ENCODE peak calls at places on chromosomes 6 and 20, in eight cellular contexts. L is GM23248, Y is SJSA1, D is keratinocyte, X is sigmoid colon, H is IMR-90, C is coronary artery, P is WERI-Rb-1. W is an unnamed sample.

GRCh38 chr6:169425628-169426370 is 172.2 kb upstream of the THBS2 start:
- DNase-seq in P (no peak), L (no peak), H (no peak), C (no peak), D (no peak), Y (no peak), X (no peak), W (no peak)

GRCh38 chr20:51484141-51484815 is 58.2 kb downstream of the NFATC2 start:
- DNase-seq in H (no peak), Y (no peak), D (no peak), L (peak; percentile 36), C (no peak), P (no peak), X (no peak), W (no peak)

GRCh38 chr6:36098920-36099647 is 31.2 kb upstream of the MAPK13 start:
- DNase-seq in Y (no peak), D (no peak), L (no peak), P (peak; percentile 78), C (no peak), H (peak; percentile 20), X (no peak), W (no peak)

GRCh38 chr6:42532038-42532669 is 31.7 kb upstream of the UBR2 start:
- DNase-seq in C (no peak), D (peak; percentile 13), P (peak; percentile 63), L (peak; percentile 83), Y (peak; percentile 62), X (no peak), H (peak; percentile 73), W (peak; percentile 14)

GRCh38 chr20:10490706-10491105 is 55.6 kb downstream of the SLX4IP start:
- DNase-seq in Y (no peak), D (no peak), L (no peak), X (no peak), P (no peak), H (peak; percentile 21), C (no peak), W (no peak)

GRCh38 chr6:69780585-69781178 is 16.1 kb downstream of the LMBRD1 start:
- DNase-seq in P (no peak), X (no peak), Y (no peak), D (no peak), L (peak; percentile 9), C (no peak), H (no peak), W (no peak)

GRCh38 chr6:11206576-11206975 is 25.9 kb downstream of the NEDD9 start:
- DNase-seq in C (no peak), Y (no peak), P (no peak), H (no peak), X (no peak), L (peak; percentile 56), D (no peak), W (no peak)

GRCh38 chr6:34586327-34587040 is 30.4 kb upstream of the SPDEF start:
- DNase-seq in L (no peak), H (no peak), Y (no peak), C (no peak), X (peak; percentile 43), P (no peak), D (no peak), W (no peak)

GRCh38 chr6:166597711-166598440 is 11.4 kb upstream of the RAMACL start:
- DNase-seq in D (no peak), C (no peak), X (no peak), Y (no peak), P (no peak), H (no peak), L (no peak), W (no peak)

GRCh38 chr6:35061102-35061615 is 80.0 kb downstream of the TCP11 start:
- DNase-seq in P (no peak), Y (no peak), D (no peak), L (peak; percentile 20), C (no peak), H (no peak), X (no peak), W (no peak)

GRCh38 chr6:159357211-159357920 is 188.2 kb downstream of the FNDC1 start:
- DNase-seq in P (no peak), Y (no peak), D (no peak), H (no peak), L (no peak), X (no peak), C (no peak), W (no peak)

GRCh38 chr6:1070085-1070521 is 241.8 kb upstream of the FOXQ1 start:
- DNase-seq in L (no peak), D (no peak), X (no peak), Y (no peak), C (no peak), P (no peak), H (peak; percentile 36), W (no peak)

GRCh38 chr6:28380381-28380780 is 19.2 kb downstream of the ZSCAN12 start:
- DNase-seq in Y (no peak), X (no peak), P (no peak), C (no peak), L (no peak), H (no peak), D (no peak), W (no peak)

GRCh38 chr20:45890077-45890996 is 671 bp downstream of the NEURL2 start:
- DNase-seq in L (peak; percentile 83), Y (peak; percentile 86), X (peak; percentile 94), P (peak; percentile 92), H (peak; percentile 78), D (no peak), C (no peak), W (no peak)

GRCh38 chr6:161152527-161152862 is 121.4 kb downstream of the AGPAT4 start:
- DNase-seq in C (no peak), H (no peak), Y (no peak), X (peak; percentile 63), D (no peak), P (no peak), L (no peak), W (no peak)

GRCh38 chr6:41682497-41682961 is 44.3 kb downstream of the MDFI start:
- DNase-seq in L (no peak), Y (no peak), C (no peak), X (no peak), D (no peak), H (no peak), P (peak; percentile 98), W (no peak)

GRCh38 chr6:38034269-38034914 is 214.9 kb downstream of the ZFAND3 start:
- DNase-seq in P (peak; percentile 27), D (peak; percentile 11), Y (no peak), X (no peak), H (peak; percentile 79), L (peak; percentile 63), C (no peak), W (no peak)

GRCh38 chr20:25227317-25227831 is 20.5 kb upstream of the PYGB start:
- DNase-seq in P (no peak), Y (no peak), L (peak; percentile 91), X (no peak), C (no peak), D (no peak), H (peak; percentile 40), W (no peak)

GRCh38 chr20:11920083-11920482 is 2.4 kb downstream of the BTBD3 start:
- DNase-seq in X (no peak), P (no peak), Y (no peak), H (no peak), L (no peak), D (no peak), C (no peak), W (no peak)
- H3K27ac ChIP-seq in X (no peak overlapping the region), P (no peak overlapping the region), Y (no peak overlapping the region), H (no peak overlapping the region), L (no peak overlapping the region), D (no peak overlapping the region), C (no peak overlapping the region), W (no peak overlapping the region)

GRCh38 chr6:43984442-43985321 is 142.6 kb downstream of the MRPL14 start:
- DNase-seq in H (peak; percentile 21), C (no peak), P (no peak), D (no peak), Y (no peak), L (peak; percentile 13), X (peak; percentile 61), W (no peak)
- H3K27ac ChIP-seq in H (no peak overlapping the region), C (no peak overlapping the region), P (no peak overlapping the region), D (no peak overlapping the region), Y (no peak overlapping the region), L (no peak overlapping the region), X (no peak overlapping the region), W (no peak overlapping the region)

GRCh38 chr6:63803371-63803770 is 167.8 kb downstream of the PHF3 start:
- DNase-seq in P (no peak), H (no peak), D (no peak), L (no peak), C (no peak), Y (no peak), X (no peak), W (no peak)

GRCh38 chr6:63802606-63803206 is 167.1 kb downstream of the PHF3 start:
- DNase-seq in Y (no peak), L (peak; percentile 60), H (peak; percentile 53), X (no peak), C (no peak), D (no peak), P (no peak), W (no peak)

GRCh38 chr6:63805808-63806572 is 170.4 kb downstream of the PHF3 start:
- DNase-seq in Y (no peak), D (peak; percentile 35), P (no peak), X (no peak), C (no peak), L (peak; percentile 88), H (peak; percentile 95), W (peak; percentile 84)

GRCh38 chr6:63805345-63805744 is 169.7 kb downstream of the PHF3 start:
- DNase-seq in L (no peak), P (peak; percentile 8), D (no peak), Y (no peak), X (no peak), H (no peak), C (no peak), W (no peak)

DNA sequence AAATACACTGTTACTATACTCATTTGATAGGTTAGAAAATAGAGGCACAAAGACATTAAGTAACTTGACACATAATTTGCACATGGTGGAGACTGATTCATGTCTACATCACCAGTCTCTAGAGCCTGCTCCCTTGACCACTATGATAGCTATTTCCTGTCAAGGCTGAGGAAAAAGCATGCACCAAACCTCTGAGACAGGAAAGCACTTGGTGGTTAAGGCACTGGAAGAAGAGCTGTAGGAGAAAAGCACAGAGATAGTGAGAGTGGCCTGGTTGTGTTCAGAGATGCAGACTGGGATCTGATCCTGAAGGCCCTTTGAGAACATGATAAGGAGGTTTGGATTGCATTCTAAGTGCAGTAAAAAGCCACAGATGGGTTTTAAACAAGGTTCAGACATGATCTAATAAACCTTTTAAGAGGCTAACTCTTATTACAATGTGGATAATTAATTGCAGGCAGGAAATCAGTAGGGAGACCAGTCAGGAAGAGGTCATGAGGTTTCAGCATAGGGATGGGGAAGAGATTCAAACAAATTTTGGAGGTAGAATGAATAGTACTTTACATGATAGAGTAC is 168.9 kb downstream of the PHF3 start:
- DNase-seq in D (peak; percentile 23), H (peak; percentile 95), L (peak; percentile 92), X (no peak), C (no peak), Y (no peak), P (no peak), W (peak; percentile 70)
- H3K27ac ChIP-seq in D (peak overlapping the region; percentile 92), H (peak overlapping the region; percentile 20), L (peak overlapping the region; percentile 90), X (no peak overlapping the region), C (no peak overlapping the region), Y (no peak overlapping the region), P (no peak overlapping the region), W (peak overlapping the region; percentile 98)

DNA sequence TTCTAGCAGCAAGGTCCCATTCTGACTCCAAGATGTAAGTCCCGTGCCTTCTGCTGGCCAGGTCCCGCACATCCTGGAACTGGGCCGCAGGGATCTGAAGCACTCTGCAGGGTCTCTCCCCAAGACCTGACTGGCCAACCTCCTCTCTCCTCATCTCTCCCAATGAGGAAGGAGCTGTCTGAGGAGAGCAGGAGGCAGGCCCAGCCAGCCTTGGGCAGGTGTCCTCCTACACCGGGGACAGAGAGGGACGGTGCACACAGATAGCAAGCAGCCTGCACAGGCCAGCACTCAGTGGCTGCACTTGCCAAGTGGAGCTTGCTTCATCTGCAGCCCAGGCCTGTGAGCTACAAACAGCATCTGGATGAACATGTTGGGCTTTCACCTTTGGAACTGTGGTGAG is 76.8 kb upstream of the CD93 start:
- DNase-seq in X (peak; percentile 60), D (no peak), L (no peak), C (peak; percentile 73), P (no peak), Y (no peak), H (no peak), W (no peak)
- H3K27ac ChIP-seq in X (no peak overlapping the region), D (no peak overlapping the region), L (no peak overlapping the region), C (no peak overlapping the region), P (no peak overlapping the region), Y (no peak overlapping the region), H (no peak overlapping the region), W (no peak overlapping the region)

W was measured in epithelial cell of prostate.